ENCODE peak calls at places on chromosomes 13 and 19, in five cellular contexts. R is HTR-8/SVneo; K is activated CD4-positive, alpha-beta T cell treated with anti-CD3 and anti-CD28 coated beads for 1 hour; I is EH; X is C1 segment of cervical spinal cord. M is an unnamed sample.

GRCh38 chr19:50870417-50871089 is 2.7 kb upstream of the KLK2 start:
- DNase-seq in K (no peak), I (no peak), R (no peak), X (no peak), M (no peak)

GRCh38 chr19:16588089-16588823 is 16.0 kb upstream of the SLC35E1 start:
- DNase-seq in K (no peak), R (no peak), X (no peak), I (no peak), M (no peak)

GRCh38 chr19:38551450-38551813 is 66.3 kb downstream of the MAP4K1 start:
- DNase-seq in I (no peak), K (no peak), R (no peak), X (no peak), M (no peak)

GRCh38 chr13:79434578-79434977 is 28.5 kb upstream of the RBM26 start:
- DNase-seq in K (no peak), R (no peak), X (no peak), I (peak), M (no peak)

GRCh38 chr19:9535934-9536333 is 2.5 kb downstream of the ZNF426 start:
- DNase-seq in X (no peak), I (no peak), K (no peak), R (no peak), M (no peak)

GRCh38 chr13:20073775-20074174 is 87.1 kb downstream of the GJA3 start:
- DNase-seq in X (no peak), R (no peak), I (no peak), K (no peak), M (no peak)

GRCh38 chr19:12763100-12763499 is 11.5 kb downstream of the BEST2 start:
- DNase-seq in I (no peak), K (no peak), R (no peak), X (no peak), M (no peak)

GRCh38 chr19:9362905-9363304 is at the start of gene ZNF177:
- DNase-seq in X (no peak), R (no peak), I (peak), K (no peak), M (no peak)

GRCh38 chr19:44694184-44694579 is 4.8 kb upstream of the CEACAM16 start:
- DNase-seq in I (no peak), R (no peak), K (no peak), X (no peak), M (no peak)

GRCh38 chr19:37902668-37903067 is 3.7 kb downstream of the WDR87 start:
- DNase-seq in I (peak), R (peak), K (peak), X (peak), M (no peak)